ENCODE peak calls at places on chromosomes 11 and 22, in nine cellular contexts. E is PC-3; Q is activated CD8-positive, alpha-beta memory T cell treated with anti-CD3 and anti-CD28 coated beads for 48 hours; P is stimulated activated CD8-positive, alpha-beta memory T cell treated with anti-CD3 and anti-CD28 coated beads, Interleukin-4, amount 100 ng/mL, for 4 hours; W is stimulated activated CD4-positive, alpha-beta T cell treated with anti-CD3 and anti-CD28 coated beads, Interleukin-4, amount 100 ng/mL, for 48 hours; T is upper lobe of right lung; F is EL; U is SW 1271; C is mucosa of gallbladder. H is an unnamed sample.

GRCh38 chr22:45235851-45236342 is 4.8 kb downstream of the KIAA0930 start:
- DNase-seq in E (no peak), Q (no peak), P (no peak), W (no peak), T (no peak), F (no peak), U (no peak), C (no peak), H (no peak)

GRCh38 chr11:66055021-66055420 is 2.9 kb downstream of the SF3B2 start:
- DNase-seq in E (no peak), Q (no peak), P (no peak), W (no peak), T (peak; percentile 59), F (no peak), U (no peak), C (no peak), H (peak; percentile 66)

GRCh38 chr22:21754523-21755128 is 19.0 kb upstream of the YPEL1 start:
- DNase-seq in E (no peak), Q (no peak), P (no peak), W (no peak), T (no peak), F (no peak), U (no peak), C (no peak), H (no peak)

GRCh38 chr11:46696212-46696558 is 4.2 kb downstream of the ARHGAP1 start:
- DNase-seq in E (no peak), Q (no peak), P (no peak), W (no peak), T (no peak), F (no peak), U (no peak), C (peak; percentile 40), H (no peak)

GRCh38 chr22:37079668-37080171 is 28.2 kb downstream of the KCTD17 start:
- DNase-seq in E (no peak), Q (peak; percentile 76), P (peak; percentile 63), W (peak; percentile 76), T (no peak), F (peak; percentile 71), U (no peak), C (peak; percentile 52), H (no peak)

GRCh38 chr11:2209370-2209801 is 37.8 kb upstream of the TH start:
- DNase-seq in E (no peak), Q (no peak), P (no peak), W (no peak), T (peak; percentile 59), F (no peak), U (no peak), C (peak; percentile 4), H (peak; percentile 56)

GRCh38 chr11:4480577-4481539 is 1.6 kb upstream of the OR52K1 start:
- DNase-seq in E (peak; percentile 67), Q (no peak), P (no peak), W (no peak), T (no peak), F (peak; percentile 45), U (no peak), C (no peak), H (no peak)

GRCh38 chr11:46293616-46294015 is 16.2 kb downstream of the CREB3L1 start:
- DNase-seq in E (peak; percentile 47), Q (no peak), P (no peak), W (no peak), T (no peak), F (peak; percentile 94), U (no peak), C (no peak), H (peak; percentile 16)

GRCh38 chr11:130553306-130553705 is 104.9 kb downstream of the ADAMTS15 start:
- DNase-seq in E (no peak), Q (no peak), P (no peak), W (no peak), T (no peak), F (no peak), U (no peak), C (no peak), H (no peak)

GRCh38 chr11:96391698-96392307 is 2.0 kb downstream of the JRKL start:
- DNase-seq in E (peak; percentile 62), Q (no peak), P (no peak), W (no peak), T (no peak), F (peak; percentile 14), U (peak; percentile 35), C (no peak), H (no peak)

GRCh38 chr11:114183041-114183511 is 113.1 kb upstream of the NNMT start:
- DNase-seq in E (no peak), Q (peak; percentile 35), P (peak; percentile 40), W (peak; percentile 37), T (no peak), F (no peak), U (no peak), C (no peak), H (peak; percentile 84)

GRCh38 chr22:17086750-17087149 is 1.9 kb downstream of the IL17RA start:
- DNase-seq in E (no peak), Q (no peak), P (no peak), W (no peak), T (peak; percentile 61), F (no peak), U (no peak), C (no peak), H (no peak)

GRCh38 chr11:11028017-11028692 is 170.3 kb upstream of the ZBED5 start:
- DNase-seq in E (peak; percentile 73), Q (peak; percentile 48), P (peak; percentile 34), W (peak; percentile 67), T (peak; percentile 83), F (peak; percentile 64), U (peak; percentile 48), C (peak; percentile 73), H (no peak)

GRCh38 chr11:74937696-74938475 is 11.0 kb downstream of the XRRA1 start:
- DNase-seq in E (peak; percentile 41), Q (no peak), P (no peak), W (no peak), T (no peak), F (peak; percentile 59), U (no peak), C (no peak), H (no peak)

GRCh38 chr22:35656284-35656752 is 8.1 kb downstream of the APOL6 start:
- DNase-seq in E (no peak), Q (no peak), P (no peak), W (no peak), T (no peak), F (no peak), U (no peak), C (no peak), H (no peak)

GRCh38 chr11:10387209-10388083 is 67.6 kb upstream of the AMPD3 start:
- DNase-seq in E (peak; percentile 53), Q (no peak), P (no peak), W (no peak), T (no peak), F (peak; percentile 77), U (no peak), C (peak; percentile 81), H (no peak)

GRCh38 chr11:132744771-132745170 is 787.5 kb downstream of the OPCML start:
- DNase-seq in E (no peak), Q (no peak), P (no peak), W (no peak), T (no peak), F (peak; percentile 79), U (no peak), C (no peak), H (no peak)

GRCh38 chr11:3865388-3866193 is 10.1 kb downstream of the STIM1 start:
- DNase-seq in E (peak; percentile 66), Q (no peak), P (no peak), W (no peak), T (no peak), F (peak; percentile 80), U (peak; percentile 4), C (no peak), H (no peak)

GRCh38 chr11:76245720-76246119 is 39.4 kb upstream of the WNT11 start:
- DNase-seq in E (no peak), Q (no peak), P (no peak), W (no peak), T (no peak), F (no peak), U (no peak), C (no peak), H (peak; percentile 48)

GRCh38 chr11:111324277-111324720 is 26.0 kb downstream of the POU2AF3 start:
- DNase-seq in E (peak; percentile 25), Q (no peak), P (no peak), W (no peak), T (no peak), F (no peak), U (no peak), C (no peak), H (no peak)

GRCh38 chr22:32202539-32203180 is 2.2 kb downstream of the RFPL2 start:
- DNase-seq in E (peak; percentile 58), Q (no peak), P (no peak), W (no peak), T (peak; percentile 83), F (peak; percentile 36), U (peak; percentile 66), C (peak; percentile 65), H (no peak)

GRCh38 chr22:30277547-30278344 is 11.1 kb upstream of the OSM start:
- DNase-seq in E (peak; percentile 41), Q (no peak), P (no peak), W (no peak), T (no peak), F (peak; percentile 85), U (no peak), C (no peak), H (peak; percentile 74)

GRCh38 chr11:75625970-75626691 is 42.7 kb downstream of the MAP6 start:
- DNase-seq in E (peak; percentile 78), Q (no peak), P (no peak), W (no peak), T (no peak), F (peak; percentile 93), U (no peak), C (no peak), H (no peak)

GRCh38 chr11:119421941-119422504 is 949 bp downstream of the THY1 start:
- DNase-seq in E (no peak), Q (no peak), P (no peak), W (no peak), T (no peak), F (peak; percentile 43), U (no peak), C (no peak), H (no peak)

GRCh38 chr11:128690746-128691091 is 3.2 kb upstream of the FLI1 start:
- DNase-seq in E (no peak), Q (no peak), P (no peak), W (no peak), T (no peak), F (no peak), U (no peak), C (no peak), H (peak; percentile 61)

GRCh38 chr22:30876925-30877553 is 91.5 kb downstream of the MORC2 start:
- DNase-seq in E (no peak), Q (no peak), P (no peak), W (no peak), T (no peak), F (no peak), U (no peak), C (no peak), H (peak; percentile 72)

GRCh38 chr22:49284389-49284788 is 543.3 kb downstream of the BRD1 start:
- DNase-seq in E (no peak), Q (no peak), P (no peak), W (no peak), T (no peak), F (no peak), U (no peak), C (no peak), H (no peak)

GRCh38 chr11:133072366-133072765 is 459.9 kb downstream of the OPCML start:
- DNase-seq in E (no peak), Q (no peak), P (no peak), W (no peak), T (no peak), F (no peak), U (no peak), C (no peak), H (no peak)

GRCh38 chr22:29219881-29220670 is 14.4 kb downstream of the EMID1 start:
- DNase-seq in E (peak; percentile 8), Q (no peak), P (no peak), W (no peak), T (no peak), F (no peak), U (no peak), C (no peak), H (peak; percentile 64)

GRCh38 chr11:103483996-103484395 is 374.8 kb downstream of the DYNC2H1 start:
- DNase-seq in E (peak; percentile 56), Q (no peak), P (no peak), W (no peak), T (no peak), F (peak; percentile 16), U (no peak), C (no peak), H (no peak)

GRCh38 chr11:117299351-117300300 is 8.5 kb downstream of the BACE1-AS start:
- DNase-seq in E (no peak), Q (no peak), P (no peak), W (no peak), T (no peak), F (no peak), U (no peak), C (no peak), H (no peak)

H was measured in kidney.